ENCODE peak calls at places on chromosomes 16 and 17, in six cellular contexts. Z is small intestine, L is aorta, H is thoracic aorta, C is PC-9, I is H9. Q is an unnamed sample. For H3K9me3, the result is how much of the 10 kb centered on the place peaks cover.

GRCh38 chr17:58165981-58166380 is 801 bp upstream of the OR4D2 start:
- DNase-seq in Z (no peak), L (no peak), H (no peak), C (no peak), I (no peak), Q (no peak)

GRCh38 chr17:29568331-29569244 is at the start of gene TP53I13:
- DNase-seq in Z (peak), L (peak), H (no peak), C (peak), I (peak), Q (peak)

GRCh38 chr17:42414782-42415409 is 8.2 kb downstream of the CAVIN1 start:
- DNase-seq in Z (no peak), L (no peak), H (no peak), C (no peak), I (peak), Q (no peak)

GRCh38 chr17:50364715-50365114 is 8.3 kb downstream of the MRPL27 start:
- DNase-seq in Z (no peak), L (peak), H (no peak), C (no peak), I (peak), Q (no peak)

GRCh38 chr17:13415877-13416416 is 185.8 kb downstream of the HS3ST3A1 start:
- DNase-seq in Z (peak), L (no peak), H (no peak), C (no peak), I (no peak), Q (no peak)

GRCh38 chr17:72916991-72917390 is 175.5 kb downstream of the SLC39A11 start:
- DNase-seq in Z (no peak), L (no peak), H (no peak), C (no peak), I (no peak), Q (no peak)

GRCh38 chr17:50244771-50245170 is 29.5 kb upstream of the TMEM92 start:
- DNase-seq in Z (no peak), L (no peak), H (no peak), C (no peak), I (no peak), Q (no peak)

GRCh38 chr16:85845276-85845675 is 45.8 kb downstream of the COX4I1 start:
- DNase-seq in Z (no peak), L (no peak), H (no peak), C (no peak), I (no peak), Q (no peak)

GRCh38 chr17:21249911-21250703 is 3.1 kb downstream of the NATD1 start:
- DNase-seq in Z (no peak), L (no peak), H (no peak), C (no peak), I (no peak), Q (no peak)

GRCh38 chr16:84532299-84532724 is 27.9 kb upstream of the MEAK7 start:
- DNase-seq in Z (no peak), L (peak), H (peak), C (no peak), I (peak), Q (peak)

GRCh38 chr17:57806083-57806830 is 43.6 kb downstream of the MRPS23 start:
- DNase-seq in Z (no peak), L (no peak), H (no peak), C (no peak), I (peak), Q (no peak)

GRCh38 chr16:72654535-72654934 is 393.4 kb downstream of the ZFHX3 start:
- DNase-seq in Z (no peak), L (no peak), H (no peak), C (no peak), I (no peak), Q (no peak)

GRCh38 chr16:68355447-68356248 is 44.8 kb downstream of the PRMT7 start:
- DNase-seq in Z (no peak), L (no peak), H (no peak), C (no peak), I (no peak), Q (no peak)

GRCh38 chr16:89187337-89188063 is 12.8 kb downstream of the SLC22A31 start:
- DNase-seq in Z (no peak), L (no peak), H (no peak), C (no peak), I (no peak), Q (no peak)

GRCh38 chr17:46178550-46179198 is 14.6 kb downstream of the KANSL1 start:
- DNase-seq in Z (no peak), L (no peak), H (no peak), C (no peak), I (no peak), Q (no peak)

GRCh38 chr16:57964157-57964700 is 6.7 kb downstream of the CNGB1 start:
- DNase-seq in Z (no peak), L (no peak), H (no peak), C (no peak), I (no peak), Q (no peak)

GRCh38 chr16:35203636-35204035 is 1744.2 kb downstream of the TP53TG3F start:
- DNase-seq in Z (no peak), L (no peak), H (no peak), C (no peak), I (no peak), Q (no peak)

GRCh38 chr16:35208001-35208935 is 1748.9 kb downstream of the TP53TG3F start:
- DNase-seq in Z (no peak), L (no peak), H (no peak), C (peak), I (no peak), Q (no peak)

GRCh38 chr16:35210681-35211433 is 1751.4 kb downstream of the TP53TG3F start:
- DNase-seq in Z (no peak), L (no peak), H (no peak), C (peak), I (no peak), Q (no peak)

GRCh38 chr16:35207059-35207999 is 1747.9 kb downstream of the TP53TG3F start:
- DNase-seq in Z (no peak), L (no peak), H (no peak), C (peak), I (no peak), Q (no peak)
- H3K9me3 ChIP-seq in Z (under half), L (under half), H (under half), C (under half), I (half or more), Q (under half)

DNA sequence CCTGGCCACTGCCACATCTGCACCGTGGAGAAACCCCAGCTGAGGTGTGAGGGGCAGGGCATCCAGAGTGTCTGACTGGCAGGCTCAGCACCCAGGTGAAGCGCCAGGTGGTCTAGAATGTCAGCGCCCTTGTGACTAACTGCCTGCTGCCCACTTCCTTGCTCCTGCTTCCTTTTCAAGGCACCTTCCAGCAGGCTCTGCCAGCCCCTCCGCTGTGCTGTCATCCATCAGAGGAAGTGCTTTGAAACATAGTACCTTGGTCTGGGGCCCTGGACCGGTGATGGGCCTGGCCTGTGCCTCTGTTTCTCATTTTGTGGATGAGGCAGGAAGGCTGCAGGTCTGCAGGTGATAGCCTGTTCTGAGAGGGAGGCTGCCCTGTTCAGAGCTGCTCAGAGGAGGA is 5.5 kb downstream of the SPNS2 start:
- DNase-seq in Z (no peak), L (no peak), H (no peak), C (peak), I (no peak), Q (no peak)
- H3K27ac ChIP-seq in Z (no peak), L (no peak), H (no peak), C (peak), I (no peak), Q (peak)

GRCh38 chr16:35523991-35524390 is 2064.6 kb downstream of the TP53TG3F start:
- DNase-seq in Z (no peak), L (no peak), H (no peak), C (no peak), I (no peak), Q (no peak)
- H3K9me3 ChIP-seq in Z (under half), L (under half), H (under half), C (under half), I (half or more), Q (under half)

GRCh38 chr17:79990704-79991103 is 45.0 kb downstream of the TBC1D16 start:
- DNase-seq in Z (no peak), L (no peak), H (no peak), C (no peak), I (no peak), Q (no peak)
- H3K27ac ChIP-seq in Z (no peak), L (no peak), H (no peak), C (no peak), I (no peak), Q (no peak)

GRCh38 chr17:49183341-49183740 is 27.0 kb downstream of the GNGT2 start:
- DNase-seq in Z (no peak), L (no peak), H (no peak), C (no peak), I (no peak), Q (no peak)

GRCh38 chr17:49180998-49181635 is 29.3 kb downstream of the GNGT2 start:
- DNase-seq in Z (no peak), L (no peak), H (no peak), C (no peak), I (no peak), Q (no peak)

GRCh38 chr17:49187301-49187700 is 23.1 kb downstream of the GNGT2 start:
- DNase-seq in Z (no peak), L (no peak), H (no peak), C (no peak), I (no peak), Q (no peak)

GRCh38 chr17:49180303-49180702 is 30.1 kb downstream of the GNGT2 start:
- DNase-seq in Z (peak), L (peak), H (no peak), C (no peak), I (peak), Q (peak)

GRCh38 chr17:49183801-49184200 is 26.6 kb downstream of the GNGT2 start:
- DNase-seq in Z (no peak), L (no peak), H (no peak), C (no peak), I (no peak), Q (no peak)
- H3K9me3 ChIP-seq in Z (under half), L (under half), H (under half), C (under half), I (under half), Q (under half)

GRCh38 chr17:32660496-32660895 is 173.7 kb downstream of the CDK5R1 start:
- DNase-seq in Z (no peak), L (no peak), H (no peak), C (no peak), I (no peak), Q (no peak)
- H3K27ac ChIP-seq in Z (no peak), L (no peak), H (no peak), C (no peak), I (no peak), Q (no peak)

GRCh38 chr17:8059131-8059530 is 20.3 kb downstream of the ALOX15B start:
- DNase-seq in Z (no peak), L (no peak), H (no peak), C (no peak), I (no peak), Q (no peak)
- H3K9me3 ChIP-seq in Z (under half), L (under half), H (under half), C (under half), I (under half), Q (under half)

Q was measured in uterus.